ENCODE peak calls at places on chromosomes 5 and 9, in nine cellular contexts. D is GM20000; Y is HFF-Myc; A is AG04449; Z is WTC11; W is lower lobe of right lung; N is activated CD8-positive, alpha-beta T cell treated with anti-CD3 and anti-CD28 coated beads for 36 hours; C is prostate gland; X is dorsolateral prefrontal cortex. P is an unnamed sample.

GRCh38 chr5:108687599-108688220 is 60.0 kb upstream of the FER start:
- DNase-seq in N (no peak), Z (no peak), X (no peak), W (no peak), D (peak), A (no peak), C (no peak), Y (no peak), P (no peak)

GRCh38 chr9:91847576-91847975 is 102.5 kb downstream of the ROR2 start:
- DNase-seq in X (no peak), W (no peak), D (no peak), A (no peak), Y (peak), N (peak), C (no peak), Z (no peak), P (peak)

GRCh38 chr9:121073038-121073437 is 1.7 kb upstream of the CNTRL start:
- DNase-seq in X (no peak), Y (peak), D (no peak), A (no peak), W (peak), N (no peak), Z (no peak), C (no peak), P (no peak)

GRCh38 chr5:82072138-82072537 is 100.3 kb downstream of the ATG10 start:
- DNase-seq in Z (no peak), Y (no peak), N (no peak), C (no peak), A (no peak), W (no peak), X (no peak), D (no peak), P (no peak)

GRCh38 chr9:138007566-138008080 is 130.0 kb downstream of the CACNA1B start:
- DNase-seq in C (no peak), Z (no peak), Y (no peak), D (no peak), A (no peak), W (peak), N (no peak), X (no peak), P (no peak)

GRCh38 chr9:89863141-89863540 is 258.3 kb downstream of the GADD45G start:
- DNase-seq in N (no peak), A (no peak), W (peak), Z (no peak), C (no peak), Y (no peak), D (no peak), X (no peak), P (no peak)

GRCh38 chr9:108691614-108692013 is 164.2 kb downstream of the ACTL7B start:
- DNase-seq in Z (no peak), D (no peak), Y (no peak), C (no peak), X (no peak), N (no peak), W (no peak), A (no peak), P (no peak)

GRCh38 chr5:76849767-76850291 is at the start of gene S100Z:
- DNase-seq in Z (no peak), X (no peak), A (no peak), W (no peak), N (peak), D (no peak), Y (no peak), C (no peak), P (no peak)

GRCh38 chr5:139481580-139482049 is 943 bp downstream of the STING1 start:
- DNase-seq in C (no peak), N (no peak), Y (no peak), X (no peak), A (no peak), Z (no peak), W (peak), D (no peak), P (no peak)

GRCh38 chr5:169003721-169004481 is 297.0 kb downstream of the SLIT3 start:
- DNase-seq in N (no peak), X (no peak), C (no peak), Y (no peak), A (no peak), D (no peak), Z (peak), W (no peak), P (peak)

GRCh38 chr9:8778356-8778755 is 978.8 kb upstream of the DMAC1 start:
- DNase-seq in A (no peak), N (no peak), Y (no peak), D (no peak), C (no peak), W (no peak), Z (no peak), X (no peak), P (no peak)

GRCh38 chr9:127572961-127573727 is 38.9 kb upstream of the STXBP1 start:
- DNase-seq in D (no peak), X (no peak), W (no peak), N (no peak), Y (no peak), A (no peak), C (no peak), Z (no peak), P (no peak)

GRCh38 chr9:127578627-127578951 is 33.5 kb upstream of the STXBP1 start:
- DNase-seq in X (no peak), A (no peak), W (no peak), Y (no peak), C (no peak), Z (no peak), N (no peak), D (no peak), P (no peak)

GRCh38 chr9:127575875-127576778 is 36.0 kb upstream of the STXBP1 start:
- DNase-seq in X (no peak), W (no peak), A (no peak), Z (no peak), D (no peak), N (no peak), Y (no peak), C (no peak), P (no peak)

GRCh38 chr9:127570533-127571111 is 41.5 kb upstream of the STXBP1 start:
- DNase-seq in C (no peak), D (no peak), N (no peak), Y (no peak), A (no peak), W (no peak), Z (no peak), X (no peak), P (no peak)

DNA sequence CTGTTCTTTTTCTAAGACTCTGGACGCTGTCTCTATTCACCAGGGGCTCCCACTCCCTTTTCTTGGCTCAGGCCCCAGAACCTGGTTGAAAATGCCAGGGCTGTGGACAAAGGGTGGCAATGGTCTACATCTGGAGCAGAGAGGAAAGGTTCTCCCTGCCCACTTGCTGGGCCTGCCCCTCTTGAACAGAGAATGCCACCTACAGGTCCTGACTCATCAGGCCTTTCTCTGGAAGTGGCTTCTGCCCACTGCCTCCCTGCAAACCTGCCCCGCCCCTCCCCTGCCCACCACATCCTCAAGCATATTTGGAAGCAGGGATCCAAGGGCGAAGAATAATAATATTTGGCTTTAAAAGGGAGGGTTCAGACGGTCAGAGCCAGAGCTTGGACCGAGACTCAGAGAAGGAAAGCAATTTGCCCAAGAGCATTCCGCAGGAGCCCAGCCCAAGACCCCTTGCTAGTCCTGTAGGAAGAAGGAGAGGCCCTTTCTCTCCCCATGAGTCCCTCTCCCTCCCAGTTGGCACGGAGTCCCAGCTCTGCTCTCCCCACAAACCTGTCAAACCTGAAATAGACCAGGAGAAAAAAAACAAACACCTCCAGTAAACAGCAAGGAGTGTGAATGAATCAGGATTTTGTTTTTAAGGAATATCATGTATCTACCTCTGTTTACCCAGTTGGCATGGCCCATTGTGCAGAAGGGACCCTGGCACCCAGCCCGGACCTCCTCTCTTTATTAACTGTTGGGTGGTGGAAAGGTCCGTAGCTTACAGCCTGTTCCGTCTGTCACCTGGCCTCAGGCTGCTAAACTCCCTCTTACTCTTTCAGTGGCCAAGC is 37.8 kb upstream of the STXBP1 start:
- DNase-seq in W (peak), A (no peak), X (no peak), C (peak), Y (no peak), N (peak), Z (no peak), D (no peak), P (no peak)
- TF ChIP-seq CTCF in W (no peak), A (no peak), X (no peak), C (no peak), Y (no peak), N (no peak), Z (no peak), D (no peak), P (no peak)

DNA sequence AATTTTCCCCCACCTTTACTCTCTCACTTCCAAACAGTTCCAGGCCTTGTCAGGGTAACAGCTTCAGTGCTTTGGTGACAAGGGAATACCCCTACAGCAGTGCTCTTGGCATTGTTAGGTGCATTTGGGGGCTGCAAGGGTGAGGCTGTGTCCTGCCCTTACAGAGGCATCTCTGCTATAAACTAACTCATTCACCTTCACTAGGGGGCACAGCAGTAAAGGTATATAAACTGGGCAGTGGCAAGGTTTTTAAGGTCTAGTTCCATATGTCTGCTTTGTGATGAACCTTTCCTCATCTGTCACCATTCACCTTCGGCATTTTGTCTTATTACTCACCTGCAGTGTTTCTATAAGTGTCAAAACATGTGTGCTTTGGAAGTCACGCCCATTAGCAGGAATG is 79.1 kb upstream of the GPR151 start:
- DNase-seq in W (no peak), N (no peak), X (no peak), D (no peak), A (no peak), Z (no peak), C (no peak), Y (no peak), P (no peak)
- TF ChIP-seq CTCF in W (no peak), N (no peak), X (no peak), D (no peak), A (no peak), Z (no peak), C (no peak), Y (no peak), P (no peak)

DNA sequence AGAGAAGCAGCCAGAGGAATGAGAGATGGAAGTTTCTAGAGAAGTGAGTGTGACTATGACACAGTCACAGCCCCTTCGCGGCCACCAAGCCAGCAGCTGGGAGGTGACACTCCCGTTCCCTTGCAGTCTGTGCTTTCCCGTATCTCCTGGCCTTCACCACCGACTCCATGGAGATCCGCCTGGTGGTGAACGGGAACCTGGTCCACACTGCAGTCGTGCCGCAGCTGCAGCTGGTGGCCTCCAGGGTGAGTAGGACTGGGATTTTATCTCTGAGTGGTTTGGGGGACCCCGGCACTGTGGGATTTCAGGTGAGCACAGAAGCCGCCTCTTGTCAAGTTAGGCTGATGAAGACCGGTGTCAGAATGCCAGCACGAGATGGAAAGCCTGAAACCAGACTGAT is 12.1 kb upstream of the SLC2A8 start:
- DNase-seq in Z (peak), Y (no peak), X (no peak), N (no peak), W (no peak), D (no peak), C (no peak), A (no peak), P (no peak)
- TF ChIP-seq CTCF in Z (no peak), Y (no peak), X (no peak), N (no peak), W (no peak), D (no peak), C (no peak), A (no peak), P (no peak)

GRCh38 chr9:126773004-126773607 is 31.7 kb upstream of the ZBTB43 start:
- DNase-seq in A (no peak), X (no peak), C (no peak), N (peak), W (no peak), D (no peak), Y (no peak), Z (peak), P (peak)
- TF ChIP-seq CTCF in A (peak), X (no peak), C (no peak), N (peak), W (no peak), D (no peak), Y (peak), Z (peak), P (peak)

GRCh38 chr9:21747171-21747570 is 55.3 kb upstream of the MTAP start:
- DNase-seq in A (no peak), D (no peak), Y (no peak), W (no peak), C (no peak), Z (no peak), X (no peak), N (no peak), P (no peak)

GRCh38 chr9:21750021-21750735 is 52.3 kb upstream of the MTAP start:
- DNase-seq in D (no peak), X (no peak), Z (no peak), Y (no peak), N (no peak), C (no peak), A (no peak), W (no peak), P (no peak)

GRCh38 chr9:21754741-21755140 is 47.7 kb upstream of the MTAP start:
- DNase-seq in D (no peak), N (no peak), X (no peak), C (no peak), W (no peak), Z (no peak), A (no peak), Y (no peak), P (no peak)

GRCh38 chr9:21746550-21746949 is 55.9 kb upstream of the MTAP start:
- DNase-seq in Z (no peak), A (no peak), N (no peak), W (no peak), D (no peak), X (no peak), Y (no peak), C (no peak), P (no peak)

GRCh38 chr9:21752003-21752402 is 50.4 kb upstream of the MTAP start:
- DNase-seq in D (no peak), N (no peak), Z (no peak), C (no peak), A (no peak), X (no peak), Y (no peak), W (no peak), P (no peak)
- TF ChIP-seq CTCF in D (no peak), N (no peak), Z (no peak), C (no peak), A (no peak), X (no peak), Y (no peak), W (no peak), P (no peak)

GRCh38 chr5:149153193-149153750 is 12.0 kb downstream of the ABLIM3 start:
- DNase-seq in X (no peak), C (no peak), D (no peak), A (no peak), Y (no peak), Z (no peak), W (no peak), N (no peak), P (no peak)
- TF ChIP-seq CTCF in X (no peak), C (no peak), D (no peak), A (no peak), Y (no peak), Z (no peak), W (no peak), N (no peak), P (no peak)

DNA sequence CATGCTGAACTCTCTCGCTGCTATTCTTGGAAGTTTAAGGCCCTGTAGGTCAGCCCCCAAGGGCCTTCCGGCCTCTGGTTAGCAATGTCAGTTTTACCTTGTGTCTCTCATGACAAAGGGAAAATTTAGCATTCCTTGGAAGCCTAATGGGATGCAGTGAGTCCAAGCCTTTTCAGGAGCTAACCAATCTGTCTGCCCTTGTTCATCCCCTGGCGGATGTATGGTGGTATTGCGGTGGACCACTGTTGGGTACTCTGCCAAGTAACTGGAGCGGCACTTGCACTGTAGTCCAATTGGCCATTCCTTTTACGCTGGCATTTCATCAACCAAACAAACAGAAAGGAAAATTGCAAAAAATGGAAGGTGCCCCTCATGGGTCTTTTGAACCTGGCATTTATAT is 318.4 kb upstream of the NMUR2 start:
- DNase-seq in C (no peak), W (no peak), X (no peak), Z (peak), D (no peak), A (no peak), N (no peak), Y (no peak), P (no peak)
- TF ChIP-seq CTCF in C (no peak), W (no peak), X (no peak), Z (peak), D (no peak), A (no peak), N (no peak), Y (no peak), P (no peak)

GRCh38 chr5:87074934-87075541 is 192.6 kb upstream of the RASA1 start:
- DNase-seq in W (no peak), C (no peak), A (no peak), D (peak), Y (no peak), X (no peak), Z (no peak), N (peak), P (no peak)

GRCh38 chr5:87074072-87074471 is 193.6 kb upstream of the RASA1 start:
- DNase-seq in D (no peak), X (no peak), A (no peak), N (no peak), Z (no peak), Y (no peak), W (no peak), C (no peak), P (no peak)

GRCh38 chr5:87069311-87069710 is 198.4 kb upstream of the RASA1 start:
- DNase-seq in N (no peak), X (no peak), A (no peak), W (no peak), D (no peak), C (no peak), Z (no peak), Y (no peak), P (no peak)

GRCh38 chr5:87069974-87070608 is 197.6 kb upstream of the RASA1 start:
- DNase-seq in D (peak), Z (no peak), A (peak), Y (peak), X (no peak), C (no peak), N (peak), W (no peak), P (peak)
- TF ChIP-seq CTCF in D (peak), Z (no peak), A (peak), Y (peak), X (peak), C (no peak), N (no peak), W (peak), P (no peak)

P was measured in endothelial cell.